ENCODE peak calls at places on chromosomes 11 and 22, in six cellular contexts. Q is NCI-H1930, U is endodermal cell, D is B cell, E is COLO829, M is heart left ventricle. Z is an unnamed sample.

GRCh38 chr11:92753161-92753560 is 216.3 kb upstream of the MTNR1B start:
- DNase-seq in Q (no peak), U (no peak), D (no peak), E (no peak), M (no peak), Z (no peak)

GRCh38 chr22:43329061-43329460 is 14.1 kb downstream of the SCUBE1 start:
- DNase-seq in Q (no peak), U (no peak), D (no peak), E (no peak), M (no peak), Z (no peak)

GRCh38 chr11:66082936-66083698 is 13.0 kb downstream of the PACS1 start:
- DNase-seq in Q (no peak), U (no peak), D (no peak), E (no peak), M (no peak), Z (no peak)

GRCh38 chr11:73995731-73996130 is 13.1 kb upstream of the UCP2 start:
- DNase-seq in Q (no peak), U (no peak), D (peak), E (no peak), M (no peak), Z (no peak)

GRCh38 chr11:614583-615452 is 932 bp downstream of the IRF7 start:
- DNase-seq in Q (no peak), U (no peak), D (peak), E (no peak), M (peak), Z (no peak)

GRCh38 chr11:9660886-9661285 is 3.0 kb upstream of the SWAP70 start:
- DNase-seq in Q (no peak), U (no peak), D (no peak), E (no peak), M (no peak), Z (no peak)

GRCh38 chr11:57649826-57650738 is at the start of gene YPEL4:
- DNase-seq in Q (no peak), U (peak), D (peak), E (peak), M (peak), Z (no peak)

GRCh38 chr11:36296925-36297604 is 977 bp downstream of the PRR5L start:
- DNase-seq in Q (no peak), U (no peak), D (no peak), E (no peak), M (no peak), Z (no peak)

GRCh38 chr22:41914611-41915034 is 251 bp downstream of the SHISA8 start:
- DNase-seq in Q (no peak), U (peak), D (no peak), E (no peak), M (no peak), Z (no peak)

GRCh38 chr11:16293204-16293681 is 63.1 kb downstream of the SOX6 start:
- DNase-seq in Q (no peak), U (no peak), D (no peak), E (no peak), M (no peak), Z (no peak)

GRCh38 chr11:6968816-6969215 is 42.6 kb downstream of the ZNF215 start:
- DNase-seq in Q (no peak), U (no peak), D (no peak), E (no peak), M (no peak), Z (no peak)

GRCh38 chr22:30116362-30117117 is 36.3 kb downstream of the HORMAD2 start:
- DNase-seq in Q (no peak), U (no peak), D (no peak), E (no peak), M (no peak), Z (no peak)

GRCh38 chr22:39519681-39520053 is 695 bp upstream of the ATF4 start:
- DNase-seq in Q (no peak), U (no peak), D (no peak), E (no peak), M (no peak), Z (no peak)

Z was measured in NCI-H1048.